ENCODE peak calls at places on chromosomes 2 and 18, in five cellular contexts. V, L, G, U and N are unnamed samples.

GRCh38 chr2:43142921-43143438 is 83.4 kb downstream of the ZFP36L2 start:
- DNase-seq in G (no peak), V (no peak), L (peak), U (no peak), N (no peak)

GRCh38 chr18:46630160-46630559 is 26.9 kb downstream of the LOXHD1 start:
- DNase-seq in G (no peak), V (no peak), L (peak), U (no peak), N (peak)

GRCh38 chr2:73334620-73335019 is 41.3 kb upstream of the EGR4 start:
- DNase-seq in G (no peak), U (no peak), V (no peak), L (no peak), N (no peak)

GRCh38 chr2:158665536-158666302 is 129.4 kb upstream of the DAPL1 start:
- DNase-seq in V (peak), G (peak), L (no peak), U (no peak), N (no peak)

GRCh38 chr2:108553181-108553919 is 19.1 kb downstream of the LIMS1 start:
- DNase-seq in L (no peak), G (peak), V (peak), U (no peak), N (no peak)

GRCh38 chr2:9708683-9709538 is 78.1 kb upstream of the YWHAQ start:
- DNase-seq in U (no peak), L (no peak), V (no peak), G (no peak), N (no peak)

GRCh38 chr2:222860740-222861410 is at the start of gene ACSL3:
- DNase-seq in L (peak), G (peak), V (peak), U (peak), N (peak)

GRCh38 chr18:77992057-77992456 is 742.4 kb downstream of the GALR1 start:
- DNase-seq in U (no peak), V (no peak), G (no peak), L (no peak), N (no peak)

GRCh38 chr2:60947056-60947455 is 65.7 kb downstream of the REL start:
- DNase-seq in G (no peak), V (no peak), L (no peak), U (no peak), N (no peak)

GRCh38 chr18:78293940-78294401 is 685.6 kb upstream of the SALL3 start:
- DNase-seq in V (no peak), L (peak), U (no peak), G (no peak), N (no peak)

GRCh38 chr2:142131016-142131714 is at the start of gene LRP1B:
- DNase-seq in G (peak), L (peak), V (peak), U (no peak), N (peak)

GRCh38 chr2:19670303-19670702 is 231.5 kb downstream of the TTC32 start:
- DNase-seq in V (no peak), G (no peak), U (no peak), L (no peak), N (no peak)

GRCh38 chr2:121650554-121650930 is 1.3 kb upstream of the CLASP1 start:
- DNase-seq in L (peak), U (no peak), G (no peak), V (no peak), N (no peak)

GRCh38 chr2:24400207-24400907 is 40.0 kb upstream of the ITSN2 start:
- DNase-seq in U (no peak), L (no peak), G (no peak), V (no peak), N (no peak)

GRCh38 chr2:143802242-143802641 is 673.0 kb downstream of the ARHGAP15 start:
- DNase-seq in U (no peak), G (peak), L (peak), V (no peak), N (peak)

GRCh38 chr2:152154462-152154861 is 21.1 kb downstream of the STAM2 start:
- DNase-seq in L (no peak), V (no peak), U (no peak), G (no peak), N (no peak)

GRCh38 chr2:235463893-235464292 is 29.9 kb upstream of the AGAP1 start:
- DNase-seq in L (no peak), G (no peak), V (peak), U (no peak), N (no peak)

GRCh38 chr2:177429688-177430325 is 37.2 kb downstream of the AGPS start:
- DNase-seq in G (peak), U (no peak), L (peak), V (peak), N (peak)

GRCh38 chr2:72004976-72005375 is 142.7 kb downstream of the CYP26B1 start:
- DNase-seq in U (no peak), L (no peak), V (no peak), G (no peak), N (no peak)

GRCh38 chr18:44712025-44712424 is 31.3 kb downstream of the SETBP1 start:
- DNase-seq in L (no peak), U (no peak), G (no peak), V (no peak), N (no peak)

GRCh38 chr2:174180165-174180724 is 68.1 kb downstream of the OLA1 start:
- DNase-seq in V (peak), G (no peak), U (no peak), L (peak), N (peak)

GRCh38 chr18:57853864-57854263 is 50.7 kb upstream of the ATP8B1 start:
- DNase-seq in L (no peak), G (no peak), U (no peak), V (no peak), N (no peak)

GRCh38 chr2:181104512-181105121 is 124.2 kb downstream of the UBE2E3 start:
- DNase-seq in L (peak), U (no peak), V (peak), G (peak), N (peak)

GRCh38 chr2:121197369-121198091 is 87.5 kb downstream of the TFCP2L1 start:
- DNase-seq in U (no peak), G (peak), V (no peak), L (peak), N (peak)

GRCh38 chr2:233566141-233566956 is at the start of gene USP40:
- DNase-seq in U (no peak), G (peak), L (peak), V (peak), N (peak)